ENCODE peak calls at places on chromosome 21, in four cellular contexts. X, W, F and M are unnamed samples.

GRCh38 chr21:21029159-21029558 is 30.9 kb downstream of the NCAM2 start:
- DNase-seq in X (peak), W (no peak), F (no peak), M (peak)

GRCh38 chr21:26840206-26840605 is 5.0 kb downstream of the ADAMTS1 start:
- DNase-seq in X (no peak), W (no peak), F (no peak), M (no peak)

GRCh38 chr21:28871388-28872015 is 121.2 kb downstream of the LTN1 start:
- DNase-seq in X (no peak), W (no peak), F (no peak), M (no peak)

GRCh38 chr21:28393279-28393678 is 599.4 kb downstream of the LTN1 start:
- DNase-seq in X (no peak), W (no peak), F (no peak), M (no peak)

GRCh38 chr21:27454234-27454633 is 487.3 kb upstream of the ADAMTS5 start:
- DNase-seq in X (no peak), W (no peak), F (no peak), M (no peak)

GRCh38 chr21:38388684-38389676 is 109.3 kb downstream of the ERG start:
- DNase-seq in X (no peak), W (no peak), F (no peak), M (no peak)

GRCh38 chr21:38350681-38351080 is 93.9 kb downstream of the KCNJ15 start:
- DNase-seq in X (peak), W (no peak), F (no peak), M (no peak)

GRCh38 chr21:37204580-37204979 is 62.6 kb downstream of the VPS26C start:
- DNase-seq in X (no peak), W (no peak), F (no peak), M (no peak)

GRCh38 chr21:32888971-32889370 is 117.4 kb upstream of the PAXBP1 start:
- DNase-seq in X (no peak), W (no peak), F (no peak), M (no peak)

GRCh38 chr21:46060596-46061061 is 37.3 kb upstream of the COL6A2 start:
- DNase-seq in X (no peak), W (peak), F (no peak), M (peak)

GRCh38 chr21:46227811-46228344 is 696 bp downstream of the LSS start:
- DNase-seq in X (peak), W (no peak), F (no peak), M (no peak)

GRCh38 chr21:43598416-43599120 is 60.7 kb downstream of the HSF2BP start:
- DNase-seq in X (no peak), W (no peak), F (no peak), M (no peak)

GRCh38 chr21:31917108-31917507 is 44.3 kb downstream of the HUNK start:
- DNase-seq in X (no peak), W (no peak), F (no peak), M (no peak)

GRCh38 chr21:34640858-34641257 is 25.9 kb upstream of the RCAN1 start:
- DNase-seq in X (no peak), W (peak), F (no peak), M (no peak)

GRCh38 chr21:38930838-38931237 is 125.1 kb downstream of the ETS2 start:
- DNase-seq in X (peak), W (no peak), F (no peak), M (peak)

GRCh38 chr21:34545079-34545884 is 33.3 kb upstream of the KCNE1 start:
- DNase-seq in X (peak), W (no peak), F (no peak), M (peak)

GRCh38 chr21:39763282-39763970 is 18.4 kb downstream of the IGSF5 start:
- DNase-seq in X (no peak), W (no peak), F (no peak), M (no peak)

GRCh38 chr21:33234618-33235520 is 5.1 kb downstream of the IFNAR2 start:
- DNase-seq in X (no peak), W (no peak), F (no peak), M (no peak)

GRCh38 chr21:33691945-33692594 is 49.8 kb downstream of the ITSN1 start:
- DNase-seq in X (no peak), W (no peak), F (no peak), M (no peak)